ENCODE peak calls at places on chromosomes 16 and 17, in five cellular contexts. W is upper lobe of right lung, Y is SIG-M5, D is HFF-Myc, K is heart right ventricle. X is an unnamed sample.
A peak's percentile ranks its signal among the peaks of the same experiment; 100 is the strongest.

GRCh38 chr16:28326881-28327610 is 34.7 kb downstream of the SBK1 start:
- DNase-seq in W (peak; percentile 79), Y (no peak), D (no peak), K (peak; percentile 34), X (peak; percentile 66)

GRCh38 chr17:51046527-51047384 is 73.9 kb downstream of the SPAG9 start:
- DNase-seq in W (no peak), Y (no peak), D (peak; percentile 59), K (peak; percentile 76), X (peak; percentile 81)

GRCh38 chr17:1709971-1710806 is at the start of gene TLCD2:
- DNase-seq in W (peak; percentile 91), Y (no peak), D (no peak), K (peak; percentile 74), X (peak; percentile 77)

GRCh38 chr17:14780116-14780515 is 479.2 kb downstream of the HS3ST3B1 start:
- DNase-seq in W (no peak), Y (no peak), D (no peak), K (no peak), X (no peak)

GRCh38 chr16:24189941-24190340 is 66.2 kb upstream of the CACNG3 start:
- DNase-seq in W (no peak), Y (no peak), D (no peak), K (no peak), X (no peak)

GRCh38 chr16:81723098-81723723 is 55.9 kb upstream of the PLCG2 start:
- DNase-seq in W (no peak), Y (peak; percentile 37), D (no peak), K (peak; percentile 75), X (peak; percentile 88)

GRCh38 chr17:77488531-77489238 is 347.9 kb downstream of the SEC14L1 start:
- DNase-seq in W (no peak), Y (no peak), D (no peak), K (no peak), X (no peak)

GRCh38 chr16:47258874-47259461 is 115.2 kb upstream of the NETO2 start:
- DNase-seq in W (no peak), Y (no peak), D (peak; percentile 15), K (no peak), X (peak; percentile 27)

GRCh38 chr16:65994305-65994704 is 372.2 kb upstream of the CDH5 start:
- DNase-seq in W (no peak), Y (no peak), D (no peak), K (no peak), X (no peak)

GRCh38 chr16:15682105-15682570 is 32.1 kb downstream of the NDE1 start:
- DNase-seq in W (no peak), Y (no peak), D (peak; percentile 55), K (no peak), X (peak; percentile 75)

GRCh38 chr17:64009571-64010402 is 10.6 kb downstream of the ICAM2 start:
- DNase-seq in W (no peak), Y (no peak), D (no peak), K (no peak), X (peak; percentile 67)

GRCh38 chr17:80691784-80692183 is 147.1 kb downstream of the RPTOR start:
- DNase-seq in W (no peak), Y (no peak), D (no peak), K (no peak), X (no peak)

GRCh38 chr16:86928517-86929148 is 350.3 kb downstream of the FOXL1 start:
- DNase-seq in W (no peak), Y (no peak), D (no peak), K (peak; percentile 32), X (no peak)

GRCh38 chr17:2058521-2059124 is 3.7 kb downstream of the HIC1 start:
- DNase-seq in W (peak; percentile 93), Y (no peak), D (no peak), K (peak; percentile 80), X (peak; percentile 89)

GRCh38 chr16:74608944-74609343 is 2.0 kb upstream of the GLG1 start:
- DNase-seq in W (peak; percentile 6), Y (no peak), D (no peak), K (no peak), X (no peak)

GRCh38 chr17:41340934-41341861 is 9.4 kb downstream of the KRT33A start:
- DNase-seq in W (no peak), Y (no peak), D (no peak), K (no peak), X (no peak)

GRCh38 chr17:11144358-11145233 is 96.4 kb upstream of the SHISA6 start:
- DNase-seq in W (no peak), Y (no peak), D (peak; percentile 0), K (peak; percentile 27), X (peak; percentile 59)

GRCh38 chr16:64317601-64318000 is 804.3 kb downstream of the CDH11 start:
- DNase-seq in W (no peak), Y (no peak), D (no peak), K (no peak), X (no peak)

GRCh38 chr17:79047923-79048825 is 24.2 kb downstream of the C1QTNF1 start:
- DNase-seq in W (peak; percentile 65), Y (no peak), D (no peak), K (no peak), X (no peak)

GRCh38 chr16:49464877-49465504 is 91.4 kb downstream of the C16orf78 start:
- DNase-seq in W (no peak), Y (no peak), D (no peak), K (no peak), X (no peak)

GRCh38 chr16:46787909-46788308 is 39.8 kb upstream of the MYLK3 start:
- DNase-seq in W (no peak), Y (peak; percentile 1), D (no peak), K (no peak), X (no peak)

GRCh38 chr16:83862661-83863060 is 36.3 kb upstream of the MLYCD start:
- DNase-seq in W (no peak), Y (no peak), D (no peak), K (no peak), X (no peak)

GRCh38 chr17:6546069-6546718 is 10.2 kb downstream of the PITPNM3 start:
- DNase-seq in W (no peak), Y (no peak), D (no peak), K (no peak), X (peak; percentile 49)

GRCh38 chr17:31688704-31689103 is 170.3 kb downstream of the COPRS start:
- DNase-seq in W (no peak), Y (no peak), D (no peak), K (no peak), X (no peak)

GRCh38 chr17:41810659-41811548 is 845 bp downstream of the P3H4 start:
- DNase-seq in W (peak; percentile 71), Y (no peak), D (no peak), K (no peak), X (no peak)

GRCh38 chr16:12906271-12906670 is 4.9 kb downstream of the SHISA9 start:
- DNase-seq in W (no peak), Y (no peak), D (no peak), K (no peak), X (no peak)

GRCh38 chr16:75580-76501 is 2.2 kb upstream of the MPG start:
- DNase-seq in W (peak; percentile 87), Y (no peak), D (no peak), K (peak; percentile 80), X (peak; percentile 93)

GRCh38 chr16:73047536-73048291 is at the start of gene ZFHX3:
- DNase-seq in W (peak; percentile 89), Y (no peak), D (no peak), K (peak; percentile 68), X (peak; percentile 66)

GRCh38 chr16:642189-643049 is 791 bp downstream of the MCRIP2 start:
- DNase-seq in W (peak; percentile 92), Y (no peak), D (no peak), K (peak; percentile 66), X (peak; percentile 31)

GRCh38 chr17:54282886-54283285 is 460.2 kb downstream of the KIF2B start:
- DNase-seq in W (no peak), Y (no peak), D (no peak), K (no peak), X (no peak)

GRCh38 chr16:28596840-28597691 is at the start of gene SULT1A2:
- DNase-seq in W (peak; percentile 89), Y (no peak), D (no peak), K (no peak), X (no peak)

GRCh38 chr17:2222901-2223616 is 80.5 kb downstream of the SMG6 start:
- DNase-seq in W (no peak), Y (no peak), D (no peak), K (peak; percentile 69), X (peak; percentile 74)

GRCh38 chr16:77579283-77579985 is 142.9 kb upstream of the NUDT7 start:
- DNase-seq in W (no peak), Y (no peak), D (no peak), K (no peak), X (peak; percentile 5)

GRCh38 chr16:10575506-10576130 is 4.8 kb downstream of the EMP2 start:
- DNase-seq in W (no peak), Y (no peak), D (no peak), K (no peak), X (no peak)

GRCh38 chr16:73154063-73154870 is 106.3 kb upstream of the ZFHX3 start:
- DNase-seq in W (peak; percentile 73), Y (no peak), D (no peak), K (peak; percentile 38), X (no peak)

GRCh38 chr17:16328997-16329396 is 24.3 kb downstream of the CENPV start:
- DNase-seq in W (no peak), Y (no peak), D (no peak), K (no peak), X (peak; percentile 21)

GRCh38 chr16:15775663-15776304 is 81.0 kb downstream of the MYH11 start:
- DNase-seq in W (no peak), Y (no peak), D (no peak), K (no peak), X (peak; percentile 41)

GRCh38 chr17:3812771-3813170 is 11.8 kb upstream of the ITGAE start:
- DNase-seq in W (no peak), Y (no peak), D (no peak), K (no peak), X (peak; percentile 29)

GRCh38 chr16:62036807-62037135 is 533 bp upstream of the CDH8 start:
- DNase-seq in W (no peak), Y (no peak), D (no peak), K (no peak), X (no peak)